ENCODE peak calls at places on chromosome 21, in five cellular contexts. C, A, B, M and V are unnamed samples.

GRCh38 chr21:25558123-25558522 is 49.2 kb downstream of the MRPL39 start:
- DNase-seq in C (no peak), A (no peak), B (no peak), M (no peak), V (peak)

GRCh38 chr21:43306911-43307676 is 119.8 kb downstream of the SIK1 start:
- DNase-seq in C (peak), A (peak), B (peak), M (no peak), V (peak)

GRCh38 chr21:37800122-37800455 is 116.2 kb downstream of the KCNJ6 start:
- DNase-seq in C (no peak), A (no peak), B (no peak), M (no peak), V (peak)

GRCh38 chr21:26366781-26367180 is 196.2 kb upstream of the APP start:
- DNase-seq in C (no peak), A (no peak), B (no peak), M (no peak), V (no peak)

GRCh38 chr21:37219766-37220432 is 47.2 kb downstream of the VPS26C start:
- DNase-seq in C (no peak), A (no peak), B (no peak), M (no peak), V (no peak)

GRCh38 chr21:43665879-43666278 is 6.5 kb downstream of the RRP1B start:
- DNase-seq in C (no peak), A (no peak), B (no peak), M (no peak), V (no peak)

GRCh38 chr21:44347911-44348451 is 5.4 kb upstream of the TRPM2 start:
- DNase-seq in C (no peak), A (no peak), B (no peak), M (no peak), V (no peak)

GRCh38 chr21:40902299-40902698 is 55.3 kb upstream of the DSCAM start:
- DNase-seq in C (no peak), A (no peak), B (no peak), M (no peak), V (no peak)

GRCh38 chr21:32261929-32262328 is 16.9 kb downstream of the MIS18A start:
- DNase-seq in C (no peak), A (no peak), B (no peak), M (no peak), V (no peak)

GRCh38 chr21:36402339-36402738 is 17.1 kb downstream of the CHAF1B start:
- DNase-seq in C (no peak), A (no peak), B (no peak), M (no peak), V (no peak)

GRCh38 chr21:37503848-37504467 is 137.4 kb downstream of the DYRK1A start:
- DNase-seq in C (no peak), A (no peak), B (no peak), M (no peak), V (peak)

GRCh38 chr21:30831194-30831765 is 1.7 kb upstream of the KRTAP7-1 start:
- DNase-seq in C (no peak), A (no peak), B (no peak), M (peak), V (no peak)

GRCh38 chr21:28754127-28754611 is 238.5 kb downstream of the LTN1 start:
- DNase-seq in C (no peak), A (no peak), B (peak), M (no peak), V (peak)

GRCh38 chr21:30209571-30209970 is 6.3 kb downstream of the CLDN8 start:
- DNase-seq in C (no peak), A (no peak), B (no peak), M (no peak), V (no peak)

GRCh38 chr21:42317826-42318746 is 2.9 kb upstream of the TFF3 start:
- DNase-seq in C (no peak), A (no peak), B (no peak), M (no peak), V (no peak)

GRCh38 chr21:14691924-14692323 is 145.8 kb upstream of the SAMSN1 start:
- DNase-seq in C (no peak), A (no peak), B (no peak), M (no peak), V (no peak)

GRCh38 chr21:36518883-36519492 is 39.1 kb upstream of the CLDN14 start:
- DNase-seq in C (no peak), A (no peak), B (no peak), M (no peak), V (no peak)

GRCh38 chr21:41767606-41768370 is 936 bp upstream of the RIPK4 start:
- DNase-seq in C (no peak), A (no peak), B (no peak), M (no peak), V (peak)

GRCh38 chr21:38753114-38754100 is 52.3 kb upstream of the ETS2 start:
- DNase-seq in C (no peak), A (no peak), B (no peak), M (no peak), V (no peak)

GRCh38 chr21:45887788-45888187 is 93.8 kb upstream of the COL6A1 start:
- DNase-seq in C (no peak), A (no peak), B (peak), M (no peak), V (no peak)

GRCh38 chr21:44880762-44881585 is 7.5 kb upstream of the PTTG1IP start:
- DNase-seq in C (no peak), A (no peak), B (no peak), M (no peak), V (peak)

GRCh38 chr21:32916522-32917099 is 109.1 kb upstream of the OLIG2 start:
- DNase-seq in C (no peak), A (no peak), B (no peak), M (no peak), V (no peak)

GRCh38 chr21:42056996-42057689 is 14.0 kb upstream of the UMODL1 start:
- DNase-seq in C (peak), A (no peak), B (no peak), M (no peak), V (peak)

GRCh38 chr21:42350899-42351543 is at the start of gene TFF2:
- DNase-seq in C (no peak), A (no peak), B (no peak), M (no peak), V (no peak)

GRCh38 chr21:46158666-46159300 is 3.4 kb upstream of the FTCD start:
- DNase-seq in C (no peak), A (no peak), B (peak), M (no peak), V (no peak)

GRCh38 chr21:34074283-34075098 is 1.1 kb downstream of the MRPS6 start:
- DNase-seq in C (no peak), A (no peak), B (no peak), M (no peak), V (peak)

GRCh38 chr21:26769613-26770188 is 75.5 kb downstream of the ADAMTS1 start:
- DNase-seq in C (no peak), A (no peak), B (no peak), M (no peak), V (peak)

GRCh38 chr21:35244514-35244913 is 195.4 kb upstream of the RUNX1 start:
- DNase-seq in C (no peak), A (no peak), B (no peak), M (no peak), V (no peak)

GRCh38 chr21:15309721-15310120 is 244.9 kb upstream of the NRIP1 start:
- DNase-seq in C (peak), A (peak), B (peak), M (no peak), V (no peak)

GRCh38 chr21:36235058-36235582 is 78.5 kb downstream of the DOP1B start:
- DNase-seq in C (no peak), A (no peak), B (no peak), M (no peak), V (no peak)

GRCh38 chr21:27569091-27569490 is 602.2 kb upstream of the ADAMTS5 start:
- DNase-seq in C (no peak), A (no peak), B (no peak), M (no peak), V (peak)

GRCh38 chr21:44756416-44757185 is 45.0 kb downstream of the UBE2G2 start:
- DNase-seq in C (no peak), A (no peak), B (no peak), M (no peak), V (no peak)

GRCh38 chr21:24395320-24395933 is 1211.9 kb downstream of the MRPL39 start:
- DNase-seq in C (no peak), A (no peak), B (no peak), M (no peak), V (peak)

GRCh38 chr21:36200089-36200561 is 43.5 kb downstream of the DOP1B start:
- DNase-seq in C (peak), A (peak), B (no peak), M (no peak), V (no peak)

GRCh38 chr21:46210378-46211136 is 18.0 kb downstream of the LSS start:
- DNase-seq in C (no peak), A (no peak), B (peak), M (no peak), V (no peak)

GRCh38 chr21:43211085-43212071 is 42.6 kb downstream of the CRYAA start:
- DNase-seq in C (peak), A (no peak), B (peak), M (no peak), V (no peak)

GRCh38 chr21:28160378-28160777 is 832.3 kb downstream of the LTN1 start:
- DNase-seq in C (peak), A (peak), B (no peak), M (no peak), V (peak)

GRCh38 chr21:34845521-34846213 is 176.9 kb downstream of the CLIC6 start:
- DNase-seq in C (no peak), A (peak), B (no peak), M (no peak), V (peak)